ENCODE peak calls at places on chromosomes 1 and 21, in six cellular contexts. One of them, this sample, is unnamed.

GRCh38 chr1:231935856-231936255 is 309.3 kb downstream of the DISC1 start:
- DNase-seq in AG08396: no peak
- DNase-seq in HCT116: no peak
- DNase-seq in dermis microvascular lymphatic vessel endothelial cell: no peak
- DNase-seq in Caki2: no peak
- DNase-seq in ecto neural progenitor cell: no peak
- DNase-seq in this sample: no peak

GRCh38 chr1:2179283-2180013 is 15.1 kb downstream of the FAAP20 start:
- DNase-seq in AG08396: no peak
- DNase-seq in HCT116: no peak
- DNase-seq in dermis microvascular lymphatic vessel endothelial cell: no peak
- DNase-seq in Caki2: no peak
- DNase-seq in ecto neural progenitor cell: no peak
- DNase-seq in this sample: no peak

GRCh38 chr1:178232949-178233348 is 139.0 kb downstream of the RASAL2 start:
- DNase-seq in AG08396: no peak
- DNase-seq in HCT116: no peak
- DNase-seq in dermis microvascular lymphatic vessel endothelial cell: no peak
- DNase-seq in Caki2: no peak
- DNase-seq in ecto neural progenitor cell: no peak
- DNase-seq in this sample: no peak

GRCh38 chr1:147641695-147642592 is 28.4 kb downstream of the ACP6 start:
- DNase-seq in AG08396: peak
- DNase-seq in HCT116: peak
- DNase-seq in dermis microvascular lymphatic vessel endothelial cell: peak
- DNase-seq in Caki2: no peak
- DNase-seq in ecto neural progenitor cell: no peak
- DNase-seq in this sample: peak

GRCh38 chr1:213985181-213986019 is 2.4 kb upstream of the PROX1 start:
- DNase-seq in AG08396: no peak
- DNase-seq in HCT116: no peak
- DNase-seq in dermis microvascular lymphatic vessel endothelial cell: peak
- DNase-seq in Caki2: no peak
- DNase-seq in ecto neural progenitor cell: peak
- DNase-seq in this sample: no peak

GRCh38 chr1:226635456-226635941 is 86.9 kb downstream of the STUM start:
- DNase-seq in AG08396: no peak
- DNase-seq in HCT116: no peak
- DNase-seq in dermis microvascular lymphatic vessel endothelial cell: no peak
- DNase-seq in Caki2: no peak
- DNase-seq in ecto neural progenitor cell: no peak
- DNase-seq in this sample: no peak

GRCh38 chr1:185050823-185051451 is 5.6 kb downstream of the RNF2 start:
- DNase-seq in AG08396: no peak
- DNase-seq in HCT116: no peak
- DNase-seq in dermis microvascular lymphatic vessel endothelial cell: no peak
- DNase-seq in Caki2: no peak
- DNase-seq in ecto neural progenitor cell: no peak
- DNase-seq in this sample: no peak

GRCh38 chr1:82073659-82074058 is 272.9 kb downstream of the ADGRL2 start:
- DNase-seq in AG08396: no peak
- DNase-seq in HCT116: no peak
- DNase-seq in dermis microvascular lymphatic vessel endothelial cell: no peak
- DNase-seq in Caki2: no peak
- DNase-seq in ecto neural progenitor cell: no peak
- DNase-seq in this sample: no peak

GRCh38 chr1:84960371-84960770 is 36.5 kb downstream of the MCOLN2 start:
- DNase-seq in AG08396: peak
- DNase-seq in HCT116: no peak
- DNase-seq in dermis microvascular lymphatic vessel endothelial cell: no peak
- DNase-seq in Caki2: no peak
- DNase-seq in ecto neural progenitor cell: no peak
- DNase-seq in this sample: peak

GRCh38 chr1:91827094-91828006 is 58.6 kb downstream of the TGFBR3 start:
- DNase-seq in AG08396: no peak
- DNase-seq in HCT116: no peak
- DNase-seq in dermis microvascular lymphatic vessel endothelial cell: no peak
- DNase-seq in Caki2: peak
- DNase-seq in ecto neural progenitor cell: no peak
- DNase-seq in this sample: no peak

GRCh38 chr1:175363046-175363445 is 170.5 kb upstream of the KIAA0040 start:
- DNase-seq in AG08396: no peak
- DNase-seq in HCT116: no peak
- DNase-seq in dermis microvascular lymphatic vessel endothelial cell: peak
- DNase-seq in Caki2: no peak
- DNase-seq in ecto neural progenitor cell: no peak
- DNase-seq in this sample: no peak

GRCh38 chr1:8987881-8988617 is 38.2 kb downstream of the SLC2A7 start:
- DNase-seq in AG08396: peak
- DNase-seq in HCT116: no peak
- DNase-seq in dermis microvascular lymphatic vessel endothelial cell: peak
- DNase-seq in Caki2: peak
- DNase-seq in ecto neural progenitor cell: peak
- DNase-seq in this sample: peak

GRCh38 chr1:38003261-38004250 is 1.8 kb downstream of the FHL3 start:
- DNase-seq in AG08396: no peak
- DNase-seq in HCT116: no peak
- DNase-seq in dermis microvascular lymphatic vessel endothelial cell: peak
- DNase-seq in Caki2: no peak
- DNase-seq in ecto neural progenitor cell: no peak
- DNase-seq in this sample: peak

GRCh38 chr1:179025975-179026812 is 500 bp downstream of the FAM20B start:
- DNase-seq in AG08396: peak
- DNase-seq in HCT116: peak
- DNase-seq in dermis microvascular lymphatic vessel endothelial cell: peak
- DNase-seq in Caki2: peak
- DNase-seq in ecto neural progenitor cell: peak
- DNase-seq in this sample: peak

GRCh38 chr21:39807738-39808137 is 59.5 kb upstream of the PCP4 start:
- DNase-seq in AG08396: no peak
- DNase-seq in HCT116: no peak
- DNase-seq in dermis microvascular lymphatic vessel endothelial cell: no peak
- DNase-seq in Caki2: no peak
- DNase-seq in ecto neural progenitor cell: no peak
- DNase-seq in this sample: no peak

GRCh38 chr1:108852141-108852540 is 4.8 kb downstream of the AKNAD1 start:
- DNase-seq in AG08396: no peak
- DNase-seq in HCT116: no peak
- DNase-seq in dermis microvascular lymphatic vessel endothelial cell: no peak
- DNase-seq in Caki2: no peak
- DNase-seq in ecto neural progenitor cell: no peak
- DNase-seq in this sample: no peak

GRCh38 chr21:41956926-41957729 is 3.3 kb upstream of the C2CD2 start:
- DNase-seq in AG08396: peak
- DNase-seq in HCT116: no peak
- DNase-seq in dermis microvascular lymphatic vessel endothelial cell: peak
- DNase-seq in Caki2: peak
- DNase-seq in ecto neural progenitor cell: no peak
- DNase-seq in this sample: no peak

GRCh38 chr1:87826639-87827345 is 498.1 kb downstream of the LMO4 start:
- DNase-seq in AG08396: peak
- DNase-seq in HCT116: no peak
- DNase-seq in dermis microvascular lymphatic vessel endothelial cell: no peak
- DNase-seq in Caki2: no peak
- DNase-seq in ecto neural progenitor cell: no peak
- DNase-seq in this sample: peak

GRCh38 chr1:34657266-34657665 is 97.6 kb upstream of the GJB5 start:
- DNase-seq in AG08396: no peak
- DNase-seq in HCT116: no peak
- DNase-seq in dermis microvascular lymphatic vessel endothelial cell: no peak
- DNase-seq in Caki2: no peak
- DNase-seq in ecto neural progenitor cell: no peak
- DNase-seq in this sample: no peak

GRCh38 chr1:92882817-92883216 is 51.0 kb downstream of the RPL5 start:
- DNase-seq in AG08396: no peak
- DNase-seq in HCT116: no peak
- DNase-seq in dermis microvascular lymphatic vessel endothelial cell: no peak
- DNase-seq in Caki2: no peak
- DNase-seq in ecto neural progenitor cell: no peak
- DNase-seq in this sample: no peak

GRCh38 chr1:181817091-181817490 is 244.4 kb downstream of the ZNF648 start:
- DNase-seq in AG08396: no peak
- DNase-seq in HCT116: no peak
- DNase-seq in dermis microvascular lymphatic vessel endothelial cell: no peak
- DNase-seq in Caki2: no peak
- DNase-seq in ecto neural progenitor cell: no peak
- DNase-seq in this sample: no peak

GRCh38 chr1:204417231-204417997 is 5.8 kb upstream of the PPP1R15B start:
- DNase-seq in AG08396: peak
- DNase-seq in HCT116: peak
- DNase-seq in dermis microvascular lymphatic vessel endothelial cell: peak
- DNase-seq in Caki2: peak
- DNase-seq in ecto neural progenitor cell: no peak
- DNase-seq in this sample: peak

GRCh38 chr1:170665625-170666024 is 1.7 kb downstream of the PRRX1 start:
- DNase-seq in AG08396: no peak
- DNase-seq in HCT116: no peak
- DNase-seq in dermis microvascular lymphatic vessel endothelial cell: no peak
- DNase-seq in Caki2: no peak
- DNase-seq in ecto neural progenitor cell: peak
- DNase-seq in this sample: no peak

GRCh38 chr1:161197560-161198205 is 1.2 kb downstream of the ADAMTS4 start:
- DNase-seq in AG08396: no peak
- DNase-seq in HCT116: no peak
- DNase-seq in dermis microvascular lymphatic vessel endothelial cell: no peak
- DNase-seq in Caki2: no peak
- DNase-seq in ecto neural progenitor cell: no peak
- DNase-seq in this sample: no peak

GRCh38 chr1:84083321-84083720 is 60.8 kb upstream of the PRKACB start:
- DNase-seq in AG08396: no peak
- DNase-seq in HCT116: no peak
- DNase-seq in dermis microvascular lymphatic vessel endothelial cell: no peak
- DNase-seq in Caki2: no peak
- DNase-seq in ecto neural progenitor cell: no peak
- DNase-seq in this sample: no peak

This sample was measured in lung microvascular endothelial cell.